ENCODE peak calls at places on chromosomes 11 and 22, in five cellular contexts. I is fibroblast of lung; J is CD8-positive, alpha-beta T cell; W is gastrocnemius medialis; L is AML-193. Q is an unnamed sample.

GRCh38 chr11:124285610-124286344 is 28.0 kb downstream of the OR8D1 start:
- DNase-seq in W (no peak), I (peak), L (no peak), J (no peak), Q (no peak)

GRCh38 chr22:17107547-17107810 is 13.7 kb downstream of the TMEM121B start:
- DNase-seq in L (no peak), I (no peak), W (no peak), J (no peak), Q (no peak)

GRCh38 chr11:40183073-40184064 is 1276.1 kb downstream of the LRRC4C start:
- DNase-seq in L (no peak), J (no peak), I (no peak), W (no peak), Q (no peak)

GRCh38 chr11:96070453-96070852 is 146.5 kb upstream of the MTMR2 start:
- DNase-seq in J (no peak), I (no peak), L (no peak), W (no peak), Q (no peak)

GRCh38 chr11:111759778-111760407 is 6.3 kb downstream of the PPP2R1B start:
- DNase-seq in L (no peak), I (no peak), W (no peak), J (no peak), Q (no peak)

GRCh38 chr11:59706518-59707285 is 6.9 kb downstream of the OR10V1 start:
- DNase-seq in J (no peak), I (peak), W (no peak), L (no peak), Q (no peak)

GRCh38 chr22:48633996-48634836 is 1193.5 kb downstream of the BRD1 start:
- DNase-seq in L (no peak), W (no peak), I (no peak), J (no peak), Q (no peak)

GRCh38 chr11:117945047-117945820 is 16.0 kb upstream of the TMPRSS13 start:
- DNase-seq in L (no peak), J (no peak), I (no peak), W (no peak), Q (no peak)

GRCh38 chr22:20206709-20207215 is 55.9 kb upstream of the CCDC188 start:
- DNase-seq in I (peak), L (no peak), J (no peak), W (no peak), Q (no peak)

GRCh38 chr11:1762537-1763302 is 1.0 kb downstream of the CTSD start:
- DNase-seq in L (peak), I (peak), J (no peak), W (peak), Q (no peak)

GRCh38 chr11:125348704-125349635 is 147.1 kb downstream of the FEZ1 start:
- DNase-seq in J (peak), W (no peak), L (no peak), I (peak), Q (no peak)

GRCh38 chr11:65503923-65504670 is 5.3 kb downstream of the MALAT1 start:
- DNase-seq in W (no peak), L (no peak), J (no peak), I (peak), Q (no peak)

GRCh38 chr22:37330200-37331033 is 48.1 kb downstream of the CYTH4 start:
- DNase-seq in L (peak), I (peak), W (no peak), J (no peak), Q (peak)

GRCh38 chr11:118924591-118925585 is 838 bp downstream of the BCL9L start:
- DNase-seq in L (no peak), J (no peak), W (peak), I (peak), Q (no peak)

GRCh38 chr11:116657842-116658825 is 114.7 kb downstream of the BUD13 start:
- DNase-seq in I (no peak), J (no peak), W (no peak), L (no peak), Q (no peak)

GRCh38 chr11:132111781-132112380 is 741.5 kb downstream of the NTM start:
- DNase-seq in J (no peak), L (no peak), I (peak), W (no peak), Q (no peak)

GRCh38 chr22:42243802-42244060 is 26.7 kb downstream of the TCF20 start:
- DNase-seq in W (no peak), J (no peak), I (no peak), L (no peak), Q (no peak)

GRCh38 chr11:35424157-35424945 is 5.0 kb upstream of the SLC1A2 start:
- DNase-seq in J (no peak), L (no peak), W (no peak), I (peak), Q (no peak)

Q was measured in NCI-H2227 treated with DMSO at 0.1 percent for 48 hours.